ENCODE peak calls at places on chromosomes 2 and 18, in four cellular contexts. One of them, this sample, is unnamed.

GRCh38 chr18:80006726-80007125 is 18.4 kb upstream of the TXNL4A start:
- DNase-seq in fibroblast of lung: no peak
- DNase-seq in CD4-positive, CD25-positive, alpha-beta regulatory T cell: no peak
- DNase-seq in CD8-positive, alpha-beta T cell: no peak
- DNase-seq in this sample: no peak

GRCh38 chr2:47867205-47867604 is 39.1 kb downstream of the FBXO11 start:
- DNase-seq in CD8-positive, alpha-beta T cell: no peak
- DNase-seq in fibroblast of lung: peak; percentile 76
- DNase-seq in CD4-positive, CD25-positive, alpha-beta regulatory T cell: no peak
- DNase-seq in this sample: no peak

GRCh38 chr2:157152362-157152761 is 105.1 kb upstream of the GALNT5 start:
- DNase-seq in CD8-positive, alpha-beta T cell: no peak
- DNase-seq in fibroblast of lung: no peak
- DNase-seq in CD4-positive, CD25-positive, alpha-beta regulatory T cell: no peak
- DNase-seq in this sample: no peak

GRCh38 chr2:206230060-206230890 is 44.2 kb upstream of the ZDBF2 start:
- DNase-seq in fibroblast of lung: no peak
- DNase-seq in CD8-positive, alpha-beta T cell: no peak
- DNase-seq in CD4-positive, CD25-positive, alpha-beta regulatory T cell: no peak
- DNase-seq in this sample: no peak

GRCh38 chr2:43117521-43118143 is 108.8 kb downstream of the ZFP36L2 start:
- DNase-seq in fibroblast of lung: no peak
- DNase-seq in CD4-positive, CD25-positive, alpha-beta regulatory T cell: no peak
- DNase-seq in CD8-positive, alpha-beta T cell: no peak
- DNase-seq in this sample: no peak

GRCh38 chr2:26274058-26274613 is 29.4 kb downstream of the HADHB start:
- DNase-seq in CD4-positive, CD25-positive, alpha-beta regulatory T cell: no peak
- DNase-seq in CD8-positive, alpha-beta T cell: no peak
- DNase-seq in fibroblast of lung: peak; percentile 99
- DNase-seq in this sample: no peak

GRCh38 chr18:67916142-67916541 is 399.6 kb upstream of the DSEL start:
- DNase-seq in CD8-positive, alpha-beta T cell: no peak
- DNase-seq in CD4-positive, CD25-positive, alpha-beta regulatory T cell: no peak
- DNase-seq in fibroblast of lung: no peak
- DNase-seq in this sample: no peak

GRCh38 chr2:1601471-1602358 is 142.6 kb downstream of the PXDN start:
- DNase-seq in fibroblast of lung: peak; percentile 69
- DNase-seq in CD4-positive, CD25-positive, alpha-beta regulatory T cell: no peak
- DNase-seq in CD8-positive, alpha-beta T cell: no peak
- DNase-seq in this sample: no peak

GRCh38 chr2:182540236-182540635 is 113.4 kb upstream of the PDE1A start:
- DNase-seq in CD8-positive, alpha-beta T cell: no peak
- DNase-seq in CD4-positive, CD25-positive, alpha-beta regulatory T cell: no peak
- DNase-seq in fibroblast of lung: no peak
- DNase-seq in this sample: no peak

GRCh38 chr2:62287895-62288589 is 92.1 kb downstream of the B3GNT2 start:
- DNase-seq in CD4-positive, CD25-positive, alpha-beta regulatory T cell: no peak
- DNase-seq in fibroblast of lung: peak; percentile 58
- DNase-seq in CD8-positive, alpha-beta T cell: peak; percentile 66
- DNase-seq in this sample: no peak

GRCh38 chr18:35334821-35335220 is 9.4 kb downstream of the ZNF24 start:
- DNase-seq in CD8-positive, alpha-beta T cell: no peak
- DNase-seq in fibroblast of lung: peak; percentile 9
- DNase-seq in CD4-positive, CD25-positive, alpha-beta regulatory T cell: no peak
- DNase-seq in this sample: no peak

GRCh38 chr18:35337256-35337655 is 7.0 kb downstream of the ZNF24 start:
- DNase-seq in CD8-positive, alpha-beta T cell: no peak
- DNase-seq in CD4-positive, CD25-positive, alpha-beta regulatory T cell: no peak
- DNase-seq in fibroblast of lung: no peak
- DNase-seq in this sample: no peak

GRCh38 chr18:35331367-35332087 is 12.7 kb downstream of the ZNF24 start:
- DNase-seq in fibroblast of lung: no peak
- DNase-seq in CD4-positive, CD25-positive, alpha-beta regulatory T cell: no peak
- DNase-seq in CD8-positive, alpha-beta T cell: no peak
- DNase-seq in this sample: no peak

GRCh38 chr18:35335861-35336260 is 8.4 kb downstream of the ZNF24 start:
- DNase-seq in CD4-positive, CD25-positive, alpha-beta regulatory T cell: no peak
- DNase-seq in CD8-positive, alpha-beta T cell: no peak
- DNase-seq in fibroblast of lung: no peak
- DNase-seq in this sample: no peak

GRCh38 chr18:35334183-35334582 is 10.0 kb downstream of the ZNF24 start:
- DNase-seq in CD4-positive, CD25-positive, alpha-beta regulatory T cell: no peak
- DNase-seq in fibroblast of lung: no peak
- DNase-seq in CD8-positive, alpha-beta T cell: no peak
- DNase-seq in this sample: no peak
- H3K9me3 ChIP-seq in CD4-positive, CD25-positive, alpha-beta regulatory T cell: no peaks in the 10 kb centered on the region
- H3K9me3 ChIP-seq in fibroblast of lung: no peaks in the 10 kb centered on the region
- H3K9me3 ChIP-seq in CD8-positive, alpha-beta T cell: no peaks in the 10 kb centered on the region
- H3K9me3 ChIP-seq in this sample: no peaks in the 10 kb centered on the region

GRCh38 chr2:30323499-30323898 is 92.2 kb downstream of the LBH start:
- DNase-seq in CD4-positive, CD25-positive, alpha-beta regulatory T cell: no peak
- DNase-seq in CD8-positive, alpha-beta T cell: no peak
- DNase-seq in fibroblast of lung: no peak
- DNase-seq in this sample: no peak
- H3K9me3 ChIP-seq in CD4-positive, CD25-positive, alpha-beta regulatory T cell: no peaks in the 10 kb centered on the region
- H3K9me3 ChIP-seq in CD8-positive, alpha-beta T cell: no peaks in the 10 kb centered on the region
- H3K9me3 ChIP-seq in fibroblast of lung: no peaks in the 10 kb centered on the region
- H3K9me3 ChIP-seq in this sample: no peaks in the 10 kb centered on the region

GRCh38 chr2:241793385-241793784 is 15.6 kb upstream of the NEU4 start:
- DNase-seq in CD8-positive, alpha-beta T cell: no peak
- DNase-seq in CD4-positive, CD25-positive, alpha-beta regulatory T cell: no peak
- DNase-seq in fibroblast of lung: no peak
- DNase-seq in this sample: no peak

GRCh38 chr2:241788572-241788971 is 11.9 kb downstream of the GAL3ST2 start:
- DNase-seq in CD4-positive, CD25-positive, alpha-beta regulatory T cell: no peak
- DNase-seq in CD8-positive, alpha-beta T cell: peak; percentile 11
- DNase-seq in fibroblast of lung: no peak
- DNase-seq in this sample: no peak

DNA sequence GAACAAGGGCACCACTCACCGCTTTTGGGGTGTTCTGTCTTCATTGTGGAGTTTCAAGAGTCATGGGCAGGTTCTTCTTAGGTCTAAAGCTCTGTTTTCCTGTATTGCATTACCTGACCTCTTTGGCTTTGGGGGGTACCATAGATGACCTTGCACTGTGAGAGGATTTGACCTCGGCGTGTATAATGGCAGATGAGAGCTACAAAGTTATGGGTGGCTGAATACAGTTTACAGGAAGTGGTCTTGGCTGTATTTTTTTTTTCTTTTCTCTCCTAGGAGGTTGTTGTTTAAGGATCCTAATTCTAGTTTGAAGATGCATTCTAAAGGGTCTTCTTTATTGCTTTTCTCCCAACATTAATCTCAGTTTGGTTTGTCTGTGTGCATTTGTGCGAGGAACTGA is 11.5 kb downstream of the GAL3ST2 start:
- DNase-seq in CD8-positive, alpha-beta T cell: peak; percentile 4
- DNase-seq in fibroblast of lung: no peak
- DNase-seq in CD4-positive, CD25-positive, alpha-beta regulatory T cell: no peak
- DNase-seq in this sample: no peak
- H3K9me3 ChIP-seq in CD8-positive, alpha-beta T cell: no peaks in the 10 kb centered on the region
- H3K9me3 ChIP-seq in fibroblast of lung: no peaks in the 10 kb centered on the region
- H3K9me3 ChIP-seq in CD4-positive, CD25-positive, alpha-beta regulatory T cell: no peaks in the 10 kb centered on the region
- H3K9me3 ChIP-seq in this sample: no peaks in the 10 kb centered on the region

GRCh38 chr2:128258218-128258617 is 60.5 kb downstream of the HS6ST1 start:
- DNase-seq in CD4-positive, CD25-positive, alpha-beta regulatory T cell: no peak
- DNase-seq in CD8-positive, alpha-beta T cell: no peak
- DNase-seq in fibroblast of lung: no peak
- DNase-seq in this sample: no peak

GRCh38 chr2:128262315-128263253 is 56.1 kb downstream of the HS6ST1 start:
- DNase-seq in CD4-positive, CD25-positive, alpha-beta regulatory T cell: no peak
- DNase-seq in CD8-positive, alpha-beta T cell: no peak
- DNase-seq in fibroblast of lung: no peak
- DNase-seq in this sample: no peak

GRCh38 chr2:128261245-128262128 is 57.2 kb downstream of the HS6ST1 start:
- DNase-seq in CD8-positive, alpha-beta T cell: no peak
- DNase-seq in CD4-positive, CD25-positive, alpha-beta regulatory T cell: no peak
- DNase-seq in fibroblast of lung: no peak
- DNase-seq in this sample: no peak

GRCh38 chr2:128259585-128259984 is 59.1 kb downstream of the HS6ST1 start:
- DNase-seq in CD8-positive, alpha-beta T cell: peak; percentile 0
- DNase-seq in fibroblast of lung: no peak
- DNase-seq in CD4-positive, CD25-positive, alpha-beta regulatory T cell: no peak
- DNase-seq in this sample: no peak

DNA sequence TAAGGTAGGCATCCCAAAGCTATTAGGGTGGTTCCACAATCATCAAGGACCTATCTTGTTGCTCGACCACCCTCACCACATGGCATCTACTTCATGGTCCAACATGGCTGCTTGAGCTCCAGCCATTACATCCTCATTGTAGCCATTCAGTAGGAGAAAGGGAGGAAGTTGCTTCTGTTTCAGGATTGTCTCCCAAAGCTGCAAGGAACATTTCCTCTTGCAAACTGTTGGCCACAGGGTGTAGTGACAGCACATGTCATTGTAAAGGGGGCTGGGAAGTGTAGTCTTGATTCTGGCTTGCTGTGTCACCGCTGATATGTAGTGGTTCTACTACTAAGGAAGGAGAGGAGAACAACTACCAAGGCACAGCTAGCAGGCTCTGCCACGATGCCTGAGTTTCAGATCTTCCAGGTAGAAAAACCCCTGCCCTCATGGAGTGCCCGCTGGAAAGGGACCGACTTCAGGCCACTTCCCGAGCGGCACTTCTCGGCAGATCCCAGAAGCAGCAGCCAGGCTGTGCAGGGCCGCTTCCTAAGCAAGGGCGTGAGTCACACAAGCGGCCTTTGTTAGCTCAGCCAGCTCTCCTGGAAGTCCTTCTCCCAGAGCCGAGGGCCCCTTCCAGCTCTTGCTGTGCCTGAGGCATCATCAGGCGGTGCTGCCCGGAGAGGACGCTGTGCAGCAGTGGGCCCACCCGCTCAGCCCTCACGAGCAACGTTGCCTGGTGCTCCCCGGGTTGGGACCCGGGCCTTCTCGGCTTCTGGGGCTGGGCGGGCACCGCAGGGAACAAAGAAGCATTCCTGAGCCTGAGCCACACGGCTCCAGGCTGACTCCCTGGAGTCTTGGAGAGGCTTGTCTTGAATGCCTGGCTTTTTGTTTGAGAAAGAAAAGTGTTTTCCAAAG is 58.2 kb downstream of the HS6ST1 start:
- DNase-seq in fibroblast of lung: peak; percentile 67
- DNase-seq in CD8-positive, alpha-beta T cell: no peak
- DNase-seq in CD4-positive, CD25-positive, alpha-beta regulatory T cell: no peak
- DNase-seq in this sample: no peak
- H3K9me3 ChIP-seq in fibroblast of lung: no peaks in the 10 kb centered on the region
- H3K9me3 ChIP-seq in CD8-positive, alpha-beta T cell: no peaks in the 10 kb centered on the region
- H3K9me3 ChIP-seq in CD4-positive, CD25-positive, alpha-beta regulatory T cell: no peaks in the 10 kb centered on the region
- H3K9me3 ChIP-seq in this sample: no peaks in the 10 kb centered on the region

GRCh38 chr2:174333502-174334277 is 1.1 kb upstream of the SP9 start:
- DNase-seq in fibroblast of lung: no peak
- DNase-seq in CD4-positive, CD25-positive, alpha-beta regulatory T cell: no peak
- DNase-seq in CD8-positive, alpha-beta T cell: no peak
- DNase-seq in this sample: no peak

GRCh38 chr2:174330945-174331619 is 3.7 kb upstream of the SP9 start:
- DNase-seq in fibroblast of lung: no peak
- DNase-seq in CD8-positive, alpha-beta T cell: no peak
- DNase-seq in CD4-positive, CD25-positive, alpha-beta regulatory T cell: no peak
- DNase-seq in this sample: no peak

GRCh38 chr2:174332607-174333001 is 2.1 kb upstream of the SP9 start:
- DNase-seq in fibroblast of lung: no peak
- DNase-seq in CD8-positive, alpha-beta T cell: no peak
- DNase-seq in CD4-positive, CD25-positive, alpha-beta regulatory T cell: no peak
- DNase-seq in this sample: no peak

GRCh38 chr2:174333017-174333501 is 1.7 kb upstream of the SP9 start:
- DNase-seq in CD4-positive, CD25-positive, alpha-beta regulatory T cell: no peak
- DNase-seq in CD8-positive, alpha-beta T cell: no peak
- DNase-seq in fibroblast of lung: no peak
- DNase-seq in this sample: no peak

DNA sequence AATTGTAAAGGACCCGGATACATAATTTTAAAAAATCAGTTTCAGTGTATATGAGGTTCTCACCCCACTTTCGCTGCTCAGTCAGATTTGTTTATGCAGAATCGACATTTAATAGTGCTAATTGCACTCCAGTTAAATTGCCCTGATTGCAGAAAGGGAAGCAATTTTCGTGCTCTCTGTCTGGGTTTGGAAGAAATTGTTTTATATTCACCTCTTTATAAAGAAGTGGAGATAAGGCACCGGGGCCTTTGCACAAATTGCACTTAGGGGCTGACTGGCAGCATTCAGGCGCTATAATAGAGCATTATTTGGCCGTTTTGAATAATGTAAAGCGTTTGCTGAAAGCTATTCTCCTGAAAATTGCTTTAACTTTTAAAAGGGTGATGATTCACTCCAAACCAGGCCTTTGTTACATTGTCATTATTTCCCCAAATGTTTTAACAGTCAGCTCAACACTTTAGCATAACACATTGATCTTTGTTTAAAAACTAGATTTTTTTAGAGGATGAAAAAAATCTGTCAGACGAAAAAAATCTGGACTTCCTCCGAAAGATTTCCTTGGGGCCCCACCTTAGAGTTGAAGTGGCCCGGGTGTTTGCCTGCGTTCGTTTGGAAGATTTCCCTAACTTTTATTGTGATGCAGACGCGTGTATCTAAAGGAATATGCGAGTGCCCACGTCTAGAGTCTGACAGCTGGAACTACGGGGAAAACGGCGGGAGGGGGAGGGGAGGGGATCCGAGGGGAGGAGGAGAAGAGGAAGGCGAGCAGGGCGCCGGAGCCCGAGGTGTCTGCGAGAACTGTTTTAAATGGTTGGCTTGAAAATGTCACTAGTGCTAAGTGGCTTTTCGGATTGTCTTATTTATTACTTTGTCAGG is 2.8 kb upstream of the SP9 start:
- DNase-seq in CD8-positive, alpha-beta T cell: no peak
- DNase-seq in fibroblast of lung: no peak
- DNase-seq in CD4-positive, CD25-positive, alpha-beta regulatory T cell: no peak
- DNase-seq in this sample: no peak
- H3K9me3 ChIP-seq in CD8-positive, alpha-beta T cell: no peaks in the 10 kb centered on the region
- H3K9me3 ChIP-seq in fibroblast of lung: no peaks in the 10 kb centered on the region
- H3K9me3 ChIP-seq in CD4-positive, CD25-positive, alpha-beta regulatory T cell: no peaks in the 10 kb centered on the region
- H3K9me3 ChIP-seq in this sample: peaks cover 13% of the 10 kb centered on the region

DNA sequence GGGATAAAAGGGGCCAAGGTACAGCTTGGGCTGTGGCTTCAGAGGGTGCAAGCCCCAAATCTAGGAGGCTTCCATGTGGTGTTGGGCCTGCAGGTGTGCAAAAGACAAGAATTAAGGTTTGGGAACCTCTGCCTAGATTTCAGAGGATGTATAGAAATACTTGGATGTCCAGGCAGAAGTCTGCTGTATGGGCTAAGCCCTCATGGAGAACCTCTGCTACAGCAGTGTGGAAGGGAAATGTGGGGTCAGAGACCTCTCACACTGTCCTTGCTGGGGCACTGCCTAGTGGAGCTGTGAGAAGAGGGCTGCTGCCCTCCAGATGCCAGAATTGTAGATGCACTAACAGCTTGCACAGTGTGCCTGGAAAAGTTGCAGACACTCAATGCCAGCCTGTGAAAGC is 880.6 kb upstream of the ID2 start:
- DNase-seq in CD8-positive, alpha-beta T cell: no peak
- DNase-seq in CD4-positive, CD25-positive, alpha-beta regulatory T cell: no peak
- DNase-seq in fibroblast of lung: no peak
- DNase-seq in this sample: no peak
- H3K9me3 ChIP-seq in CD8-positive, alpha-beta T cell: peaks cover 7% of the 10 kb centered on the region
- H3K9me3 ChIP-seq in CD4-positive, CD25-positive, alpha-beta regulatory T cell: no peaks in the 10 kb centered on the region
- H3K9me3 ChIP-seq in fibroblast of lung: no peaks in the 10 kb centered on the region
- H3K9me3 ChIP-seq in this sample: no peaks in the 10 kb centered on the region

GRCh38 chr2:80968450-80968849 is 663.9 kb upstream of the LRRTM1 start:
- DNase-seq in CD8-positive, alpha-beta T cell: no peak
- DNase-seq in CD4-positive, CD25-positive, alpha-beta regulatory T cell: no peak
- DNase-seq in fibroblast of lung: no peak
- DNase-seq in this sample: no peak
- H3K9me3 ChIP-seq in CD8-positive, alpha-beta T cell: no peaks in the 10 kb centered on the region
- H3K9me3 ChIP-seq in CD4-positive, CD25-positive, alpha-beta regulatory T cell: peaks cover 6% of the 10 kb centered on the region
- H3K9me3 ChIP-seq in fibroblast of lung: no peaks in the 10 kb centered on the region
- H3K9me3 ChIP-seq in this sample: peaks cover 4% of the 10 kb centered on the region

GRCh38 chr18:72605350-72605749 is 61.2 kb upstream of the CBLN2 start:
- DNase-seq in CD8-positive, alpha-beta T cell: no peak
- DNase-seq in fibroblast of lung: no peak
- DNase-seq in CD4-positive, CD25-positive, alpha-beta regulatory T cell: no peak
- DNase-seq in this sample: no peak
- H3K9me3 ChIP-seq in CD8-positive, alpha-beta T cell: no peaks in the 10 kb centered on the region
- H3K9me3 ChIP-seq in fibroblast of lung: no peaks in the 10 kb centered on the region
- H3K9me3 ChIP-seq in CD4-positive, CD25-positive, alpha-beta regulatory T cell: no peaks in the 10 kb centered on the region
- H3K9me3 ChIP-seq in this sample: no peaks in the 10 kb centered on the region